ENCODE peak calls at places on chromosomes 3 and 15, in eight cellular contexts. One of them, this sample, is unnamed.

GRCh38 chr3:94937980-94938379 is 875.1 kb downstream of the NSUN3 start:
- DNase-seq in gastrocnemius medialis: no peak
- DNase-seq in GM13976: no peak
- DNase-seq in cardiac muscle cell: no peak
- DNase-seq in left lung: peak
- DNase-seq in esophagus squamous epithelium: no peak
- DNase-seq in dorsolateral prefrontal cortex: no peak
- DNase-seq in cardiac fibroblast: no peak
- DNase-seq in this sample: no peak

GRCh38 chr15:89248584-89248983 is 4.8 kb downstream of the FANCI start:
- DNase-seq in dorsolateral prefrontal cortex: no peak
- DNase-seq in gastrocnemius medialis: no peak
- DNase-seq in GM13976: no peak
- DNase-seq in left lung: no peak
- DNase-seq in cardiac muscle cell: no peak
- DNase-seq in cardiac fibroblast: no peak
- DNase-seq in esophagus squamous epithelium: no peak
- DNase-seq in this sample: no peak

GRCh38 chr15:64150236-64150578 is 1.3 kb upstream of the SNX22 start:
- DNase-seq in cardiac fibroblast: no peak
- DNase-seq in cardiac muscle cell: no peak
- DNase-seq in left lung: no peak
- DNase-seq in gastrocnemius medialis: no peak
- DNase-seq in dorsolateral prefrontal cortex: no peak
- DNase-seq in GM13976: no peak
- DNase-seq in esophagus squamous epithelium: no peak
- DNase-seq in this sample: no peak

GRCh38 chr3:13346481-13347389 is 73.4 kb downstream of the NUP210 start:
- DNase-seq in cardiac fibroblast: no peak
- DNase-seq in GM13976: peak
- DNase-seq in gastrocnemius medialis: peak
- DNase-seq in dorsolateral prefrontal cortex: peak
- DNase-seq in left lung: peak
- DNase-seq in esophagus squamous epithelium: no peak
- DNase-seq in cardiac muscle cell: no peak
- DNase-seq in this sample: no peak

GRCh38 chr15:69732133-69732532 is 279.5 kb downstream of the RPLP1 start:
- DNase-seq in GM13976: no peak
- DNase-seq in cardiac muscle cell: no peak
- DNase-seq in dorsolateral prefrontal cortex: no peak
- DNase-seq in esophagus squamous epithelium: no peak
- DNase-seq in left lung: no peak
- DNase-seq in cardiac fibroblast: no peak
- DNase-seq in gastrocnemius medialis: no peak
- DNase-seq in this sample: no peak

GRCh38 chr3:159257954-159258353 is 456.1 kb downstream of the MFSD1 start:
- DNase-seq in GM13976: no peak
- DNase-seq in cardiac fibroblast: no peak
- DNase-seq in gastrocnemius medialis: no peak
- DNase-seq in esophagus squamous epithelium: no peak
- DNase-seq in cardiac muscle cell: no peak
- DNase-seq in left lung: no peak
- DNase-seq in dorsolateral prefrontal cortex: no peak
- DNase-seq in this sample: no peak

GRCh38 chr3:158434412-158435038 is 136.5 kb upstream of the MLF1 start:
- DNase-seq in cardiac muscle cell: peak
- DNase-seq in left lung: no peak
- DNase-seq in esophagus squamous epithelium: no peak
- DNase-seq in cardiac fibroblast: peak
- DNase-seq in gastrocnemius medialis: peak
- DNase-seq in dorsolateral prefrontal cortex: peak
- DNase-seq in GM13976: no peak
- DNase-seq in this sample: peak

GRCh38 chr3:13025090-13025489 is 48.1 kb downstream of the IQSEC1 start:
- DNase-seq in cardiac muscle cell: peak
- DNase-seq in gastrocnemius medialis: no peak
- DNase-seq in cardiac fibroblast: peak
- DNase-seq in left lung: peak
- DNase-seq in dorsolateral prefrontal cortex: peak
- DNase-seq in esophagus squamous epithelium: no peak
- DNase-seq in GM13976: no peak
- DNase-seq in this sample: no peak

GRCh38 chr3:49906004-49906860 is 2.6 kb upstream of the MST1R start:
- DNase-seq in dorsolateral prefrontal cortex: peak
- DNase-seq in cardiac fibroblast: peak
- DNase-seq in left lung: peak
- DNase-seq in GM13976: peak
- DNase-seq in gastrocnemius medialis: no peak
- DNase-seq in esophagus squamous epithelium: no peak
- DNase-seq in cardiac muscle cell: peak
- DNase-seq in this sample: no peak

GRCh38 chr15:70432924-70433500 is 330.3 kb downstream of the UACA start:
- DNase-seq in cardiac fibroblast: no peak
- DNase-seq in gastrocnemius medialis: no peak
- DNase-seq in GM13976: no peak
- DNase-seq in cardiac muscle cell: no peak
- DNase-seq in esophagus squamous epithelium: no peak
- DNase-seq in left lung: no peak
- DNase-seq in dorsolateral prefrontal cortex: no peak
- DNase-seq in this sample: no peak

GRCh38 chr3:127305499-127305898 is 17.7 kb upstream of the PRR20G start:
- DNase-seq in cardiac muscle cell: no peak
- DNase-seq in left lung: no peak
- DNase-seq in esophagus squamous epithelium: no peak
- DNase-seq in cardiac fibroblast: no peak
- DNase-seq in gastrocnemius medialis: no peak
- DNase-seq in dorsolateral prefrontal cortex: no peak
- DNase-seq in GM13976: no peak
- DNase-seq in this sample: no peak

GRCh38 chr3:42600958-42601675 is 631 bp downstream of the NKTR start:
- DNase-seq in dorsolateral prefrontal cortex: peak
- DNase-seq in GM13976: peak
- DNase-seq in cardiac muscle cell: peak
- DNase-seq in gastrocnemius medialis: peak
- DNase-seq in esophagus squamous epithelium: no peak
- DNase-seq in cardiac fibroblast: peak
- DNase-seq in left lung: no peak
- DNase-seq in this sample: no peak

GRCh38 chr3:152835311-152836102 is 576 bp downstream of the P2RY1 start:
- DNase-seq in cardiac fibroblast: peak
- DNase-seq in gastrocnemius medialis: peak
- DNase-seq in GM13976: peak
- DNase-seq in left lung: peak
- DNase-seq in esophagus squamous epithelium: no peak
- DNase-seq in dorsolateral prefrontal cortex: peak
- DNase-seq in cardiac muscle cell: peak
- DNase-seq in this sample: peak

GRCh38 chr3:4742359-4742758 is 236.9 kb upstream of the BHLHE40 start:
- DNase-seq in GM13976: no peak
- DNase-seq in dorsolateral prefrontal cortex: no peak
- DNase-seq in left lung: no peak
- DNase-seq in cardiac fibroblast: peak
- DNase-seq in gastrocnemius medialis: no peak
- DNase-seq in cardiac muscle cell: no peak
- DNase-seq in esophagus squamous epithelium: no peak
- DNase-seq in this sample: no peak

GRCh38 chr15:91338763-91339162 is 238.7 kb downstream of the SV2B start:
- DNase-seq in cardiac muscle cell: peak
- DNase-seq in left lung: no peak
- DNase-seq in esophagus squamous epithelium: no peak
- DNase-seq in GM13976: no peak
- DNase-seq in gastrocnemius medialis: no peak
- DNase-seq in dorsolateral prefrontal cortex: no peak
- DNase-seq in cardiac fibroblast: peak
- DNase-seq in this sample: peak

GRCh38 chr15:68578175-68578959 is 426 bp upstream of the CORO2B start:
- DNase-seq in esophagus squamous epithelium: no peak
- DNase-seq in cardiac muscle cell: peak
- DNase-seq in dorsolateral prefrontal cortex: peak
- DNase-seq in gastrocnemius medialis: peak
- DNase-seq in left lung: peak
- DNase-seq in GM13976: no peak
- DNase-seq in cardiac fibroblast: peak
- DNase-seq in this sample: peak

GRCh38 chr3:78255403-78255802 is 1215.5 kb downstream of the ROBO2 start:
- DNase-seq in esophagus squamous epithelium: no peak
- DNase-seq in left lung: no peak
- DNase-seq in GM13976: no peak
- DNase-seq in cardiac fibroblast: peak
- DNase-seq in dorsolateral prefrontal cortex: no peak
- DNase-seq in cardiac muscle cell: peak
- DNase-seq in gastrocnemius medialis: no peak
- DNase-seq in this sample: no peak

GRCh38 chr3:138455801-138456716 is 21.6 kb downstream of the ESYT3 start:
- DNase-seq in dorsolateral prefrontal cortex: no peak
- DNase-seq in cardiac muscle cell: peak
- DNase-seq in esophagus squamous epithelium: no peak
- DNase-seq in GM13976: no peak
- DNase-seq in cardiac fibroblast: peak
- DNase-seq in gastrocnemius medialis: no peak
- DNase-seq in left lung: no peak
- DNase-seq in this sample: no peak

GRCh38 chr3:156769661-156770654 is 56.2 kb upstream of the LEKR1 start:
- DNase-seq in esophagus squamous epithelium: no peak
- DNase-seq in cardiac fibroblast: no peak
- DNase-seq in left lung: no peak
- DNase-seq in dorsolateral prefrontal cortex: no peak
- DNase-seq in gastrocnemius medialis: no peak
- DNase-seq in cardiac muscle cell: no peak
- DNase-seq in GM13976: no peak
- DNase-seq in this sample: no peak

GRCh38 chr3:110026421-110026820 is 689.1 kb upstream of the DPPA4 start:
- DNase-seq in GM13976: no peak
- DNase-seq in dorsolateral prefrontal cortex: no peak
- DNase-seq in esophagus squamous epithelium: no peak
- DNase-seq in cardiac fibroblast: no peak
- DNase-seq in gastrocnemius medialis: no peak
- DNase-seq in cardiac muscle cell: peak
- DNase-seq in left lung: no peak
- DNase-seq in this sample: no peak

GRCh38 chr3:188554404-188554803 is 400.4 kb downstream of the LPP start:
- DNase-seq in GM13976: no peak
- DNase-seq in dorsolateral prefrontal cortex: no peak
- DNase-seq in left lung: no peak
- DNase-seq in gastrocnemius medialis: peak
- DNase-seq in cardiac fibroblast: peak
- DNase-seq in esophagus squamous epithelium: no peak
- DNase-seq in cardiac muscle cell: no peak
- DNase-seq in this sample: no peak

GRCh38 chr15:83611312-83611711 is 42.6 kb upstream of the ADAMTSL3 start:
- DNase-seq in esophagus squamous epithelium: no peak
- DNase-seq in gastrocnemius medialis: no peak
- DNase-seq in left lung: no peak
- DNase-seq in cardiac muscle cell: no peak
- DNase-seq in cardiac fibroblast: no peak
- DNase-seq in GM13976: no peak
- DNase-seq in dorsolateral prefrontal cortex: no peak
- DNase-seq in this sample: no peak

DNA sequence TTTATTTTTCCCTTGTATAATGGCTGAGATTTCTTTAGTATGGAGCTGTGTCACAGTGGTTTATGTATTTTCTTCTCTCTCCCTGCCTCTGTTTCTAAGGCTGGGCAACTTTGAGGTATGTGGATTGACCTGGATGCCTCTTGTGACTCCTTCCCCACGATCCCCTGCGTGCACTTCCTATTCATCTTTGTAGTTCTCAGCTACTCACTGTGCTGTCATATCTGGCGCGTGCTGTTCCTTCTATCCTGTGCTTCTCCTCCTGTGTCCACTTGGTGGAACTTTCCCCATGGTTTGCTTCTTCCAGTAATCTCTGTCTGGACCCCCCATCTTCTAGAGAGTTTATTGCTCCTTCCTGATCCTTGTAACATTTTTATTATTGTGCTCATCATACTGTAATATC is 97.3 kb downstream of the AKAP13 start:
- DNase-seq in GM13976: no peak
- DNase-seq in left lung: no peak
- DNase-seq in cardiac muscle cell: peak
- DNase-seq in gastrocnemius medialis: no peak
- DNase-seq in dorsolateral prefrontal cortex: no peak
- DNase-seq in cardiac fibroblast: peak
- DNase-seq in esophagus squamous epithelium: no peak
- DNase-seq in this sample: no peak
- TF ChIP-seq CTCF in GM13976: no peak
- TF ChIP-seq CTCF in left lung: no peak
- TF ChIP-seq CTCF in cardiac muscle cell: peak
- TF ChIP-seq CTCF in gastrocnemius medialis: no peak
- TF ChIP-seq CTCF in dorsolateral prefrontal cortex: no peak
- TF ChIP-seq CTCF in cardiac fibroblast: peak
- TF ChIP-seq CTCF in esophagus squamous epithelium: no peak
- TF ChIP-seq CTCF in this sample: no peak

GRCh38 chr15:75182187-75183131 is 19.2 kb upstream of the C15orf39 start:
- DNase-seq in gastrocnemius medialis: no peak
- DNase-seq in cardiac fibroblast: no peak
- DNase-seq in left lung: no peak
- DNase-seq in esophagus squamous epithelium: no peak
- DNase-seq in cardiac muscle cell: no peak
- DNase-seq in dorsolateral prefrontal cortex: no peak
- DNase-seq in GM13976: no peak
- DNase-seq in this sample: no peak
- TF ChIP-seq CTCF in gastrocnemius medialis: no peak
- TF ChIP-seq CTCF in cardiac fibroblast: no peak
- TF ChIP-seq CTCF in left lung: no peak
- TF ChIP-seq CTCF in esophagus squamous epithelium: no peak
- TF ChIP-seq CTCF in cardiac muscle cell: no peak
- TF ChIP-seq CTCF in dorsolateral prefrontal cortex: no peak
- TF ChIP-seq CTCF in GM13976: no peak
- TF ChIP-seq CTCF in this sample: peak

DNA sequence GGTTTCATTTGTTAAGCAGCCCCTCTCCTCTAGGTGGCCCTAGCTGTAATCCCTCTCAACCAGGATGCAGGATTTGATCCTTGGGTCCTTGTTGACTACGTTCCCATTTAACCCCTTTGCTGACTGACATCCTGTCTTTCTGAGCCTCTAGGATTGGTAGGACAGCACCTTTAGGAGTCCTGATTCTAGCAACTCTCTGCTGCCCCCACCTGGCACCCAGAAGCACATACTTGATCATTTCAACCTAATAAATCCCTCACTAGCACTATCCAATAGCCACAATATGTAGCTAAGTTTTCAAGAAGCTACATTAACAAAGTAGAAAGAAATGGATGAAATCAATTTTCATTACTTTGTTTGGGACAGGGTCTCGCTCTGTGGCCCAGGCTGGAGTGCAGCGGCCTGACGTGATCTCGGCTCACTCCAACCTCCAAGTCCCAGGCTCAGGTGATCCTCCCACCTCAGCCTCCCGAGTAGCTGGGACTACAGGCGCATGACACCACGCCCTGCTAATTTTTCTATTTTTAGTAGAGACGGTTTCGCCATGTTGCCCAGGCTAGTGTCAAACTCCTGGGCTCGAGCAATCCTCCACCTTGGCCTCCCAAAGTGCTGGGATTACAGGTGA is 28.3 kb downstream of the RSL24D1 start:
- DNase-seq in cardiac muscle cell: peak
- DNase-seq in gastrocnemius medialis: no peak
- DNase-seq in GM13976: peak
- DNase-seq in dorsolateral prefrontal cortex: peak
- DNase-seq in left lung: peak
- DNase-seq in esophagus squamous epithelium: no peak
- DNase-seq in cardiac fibroblast: peak
- DNase-seq in this sample: peak
- TF ChIP-seq CTCF in cardiac muscle cell: peak
- TF ChIP-seq CTCF in gastrocnemius medialis: peak
- TF ChIP-seq CTCF in GM13976: peak
- TF ChIP-seq CTCF in dorsolateral prefrontal cortex: peak
- TF ChIP-seq CTCF in left lung: peak
- TF ChIP-seq CTCF in esophagus squamous epithelium: peak
- TF ChIP-seq CTCF in cardiac fibroblast: peak
- TF ChIP-seq CTCF in this sample: peak

GRCh38 chr3:104273046-104273649 is 1093.6 kb upstream of the ALCAM start:
- DNase-seq in esophagus squamous epithelium: no peak
- DNase-seq in dorsolateral prefrontal cortex: no peak
- DNase-seq in left lung: no peak
- DNase-seq in cardiac fibroblast: peak
- DNase-seq in GM13976: no peak
- DNase-seq in gastrocnemius medialis: no peak
- DNase-seq in cardiac muscle cell: peak
- DNase-seq in this sample: no peak
- TF ChIP-seq CTCF in esophagus squamous epithelium: peak
- TF ChIP-seq CTCF in dorsolateral prefrontal cortex: peak
- TF ChIP-seq CTCF in left lung: peak
- TF ChIP-seq CTCF in cardiac fibroblast: peak
- TF ChIP-seq CTCF in GM13976: peak
- TF ChIP-seq CTCF in gastrocnemius medialis: peak
- TF ChIP-seq CTCF in cardiac muscle cell: peak
- TF ChIP-seq CTCF in this sample: peak

This sample was measured in progenitor cell of endocrine pancreas.